ENCODE peak calls at places on chromosome 15, in four cellular contexts. T is K562, P is H1, K is HepG2. Z is an unnamed sample.
A peak's percentile ranks its signal among the peaks of the same experiment; 100 is the strongest.

GRCh38 chr15:32844118-32844711 is 126.4 kb downstream of the GREM1 start:
- DNase-seq in T (peak; percentile 27), P (no peak), K (peak; percentile 30), Z (no peak)

GRCh38 chr15:79172032-79172481 is 81.5 kb upstream of the RASGRF1 start:
- DNase-seq in T (peak; percentile 59), P (no peak), K (peak; percentile 50), Z (no peak)

GRCh38 chr15:55319537-55320325 is 709 bp downstream of the PIGB start:
- DNase-seq in T (peak; percentile 54), P (no peak), K (no peak), Z (peak; percentile 32)

GRCh38 chr15:68484696-68485400 is 52.9 kb upstream of the ITGA11 start:
- DNase-seq in T (no peak), P (no peak), K (no peak), Z (no peak)

GRCh38 chr15:34109775-34110663 is 8.1 kb downstream of the PGBD4 start:
- DNase-seq in T (peak; percentile 28), P (no peak), K (peak; percentile 45), Z (no peak)

GRCh38 chr15:71844916-71845315 is 34.6 kb downstream of the NR2E3 start:
- DNase-seq in T (no peak), P (no peak), K (no peak), Z (no peak)

GRCh38 chr15:90837052-90837621 is 31.3 kb upstream of the FURIN start:
- DNase-seq in T (no peak), P (no peak), K (no peak), Z (no peak)

GRCh38 chr15:42092666-42093445 is 1.5 kb downstream of the PLA2G4D start:
- DNase-seq in T (no peak), P (no peak), K (no peak), Z (no peak)

GRCh38 chr15:80003171-80003570 is 32.2 kb upstream of the BCL2A1 start:
- DNase-seq in T (no peak), P (no peak), K (no peak), Z (no peak)

GRCh38 chr15:33152502-33153109 is 41.9 kb downstream of the FMN1 start:
- DNase-seq in T (no peak), P (no peak), K (no peak), Z (no peak)

GRCh38 chr15:55256281-55257013 is 33.2 kb downstream of the RAB27A start:
- DNase-seq in T (no peak), P (no peak), K (peak; percentile 5), Z (no peak)

GRCh38 chr15:51189579-51190397 is 95.1 kb upstream of the TNFAIP8L3 start:
- DNase-seq in T (no peak), P (no peak), K (no peak), Z (no peak)

GRCh38 chr15:51044037-51044712 is 50.5 kb downstream of the TNFAIP8L3 start:
- DNase-seq in T (no peak), P (no peak), K (no peak), Z (no peak)

GRCh38 chr15:42159381-42160015 is 3.1 kb upstream of the PLA2G4F start:
- DNase-seq in T (no peak), P (no peak), K (no peak), Z (no peak)

GRCh38 chr15:32918481-32919026 is 200.8 kb downstream of the GREM1 start:
- DNase-seq in T (no peak), P (no peak), K (no peak), Z (no peak)

GRCh38 chr15:63277044-63277892 is at the start of gene APH1B:
- DNase-seq in T (peak; percentile 96), P (peak; percentile 36), K (peak; percentile 31), Z (no peak)

GRCh38 chr15:61989698-61990097 is 70.5 kb downstream of the VPS13C start:
- DNase-seq in T (no peak), P (no peak), K (no peak), Z (no peak)

GRCh38 chr15:36232491-36232890 is 346.9 kb upstream of the CDIN1 start:
- DNase-seq in T (no peak), P (peak; percentile 5), K (no peak), Z (no peak)

GRCh38 chr15:92365079-92365478 is 28.6 kb upstream of the ST8SIA2 start:
- DNase-seq in T (no peak), P (no peak), K (peak; percentile 45), Z (no peak)

GRCh38 chr15:101288905-101289513 is 6.0 kb downstream of the SNRPA1 start:
- DNase-seq in T (peak; percentile 35), P (no peak), K (peak; percentile 50), Z (no peak)

GRCh38 chr15:55915876-55916567 is 77.4 kb downstream of the NEDD4 start:
- DNase-seq in T (no peak), P (no peak), K (no peak), Z (no peak)

GRCh38 chr15:57861039-57861638 is 154.6 kb downstream of the POLR2M start:
- DNase-seq in T (peak; percentile 46), P (no peak), K (peak; percentile 50), Z (peak; percentile 8)

GRCh38 chr15:62802612-62803011 is 239.9 kb upstream of the TPM1 start:
- DNase-seq in T (no peak), P (no peak), K (no peak), Z (no peak)

GRCh38 chr15:33161209-33161608 is 33.3 kb downstream of the FMN1 start:
- DNase-seq in T (no peak), P (no peak), K (no peak), Z (no peak)

GRCh38 chr15:101242160-101242998 is 9.5 kb downstream of the CHSY1 start:
- DNase-seq in T (no peak), P (no peak), K (no peak), Z (peak; percentile 74)

GRCh38 chr15:89500397-89501270 is 4.3 kb upstream of the RHCG start:
- DNase-seq in T (no peak), P (no peak), K (no peak), Z (no peak)

GRCh38 chr15:89502867-89503595 is 6.6 kb upstream of the RHCG start:
- DNase-seq in T (no peak), P (no peak), K (no peak), Z (no peak)

GRCh38 chr15:89501646-89502045 is 5.3 kb upstream of the RHCG start:
- DNase-seq in T (no peak), P (no peak), K (no peak), Z (no peak)

GRCh38 chr15:89504166-89504565 is 7.8 kb upstream of the RHCG start:
- DNase-seq in T (no peak), P (no peak), K (no peak), Z (no peak)

GRCh38 chr15:89506026-89506686 is 9.8 kb upstream of the RHCG start:
- DNase-seq in T (no peak), P (no peak), K (no peak), Z (no peak)
- TF ChIP-seq CBX5 in T (no peak), P (no peak), K (no peak), Z (no peak)

DNA sequence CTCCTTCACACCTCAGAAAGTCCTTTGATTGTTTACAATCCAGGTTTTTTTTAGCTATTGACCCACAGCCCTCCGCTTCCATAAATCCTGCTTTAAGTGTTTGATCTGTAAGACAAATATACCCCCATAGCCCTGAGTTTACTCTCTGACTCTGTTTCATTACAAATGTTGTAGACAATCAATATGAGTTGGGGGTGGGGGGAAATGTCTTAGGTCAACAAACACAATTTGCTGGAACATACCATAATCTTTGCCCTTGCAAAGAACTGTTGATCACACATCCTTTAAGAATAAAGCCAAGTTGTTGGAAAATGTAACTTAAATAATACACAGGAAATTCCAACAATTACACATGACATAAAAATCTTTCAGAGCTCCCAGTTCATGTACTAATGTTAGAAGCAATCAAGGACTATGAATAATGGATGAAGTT is 301.8 kb upstream of the SEMA6D start:
- DNase-seq in T (no peak), P (no peak), K (peak; percentile 4), Z (no peak)
- TF ChIP-seq CBX5 in T (no peak), P (no peak), K (no peak), Z (no peak)

GRCh38 chr15:94305133-94305532 is 73.8 kb downstream of the MCTP2 start:
- DNase-seq in T (no peak), P (no peak), K (no peak), Z (no peak)

GRCh38 chr15:94298359-94298758 is 67.0 kb downstream of the MCTP2 start:
- DNase-seq in T (no peak), P (no peak), K (no peak), Z (no peak)

GRCh38 chr15:94295275-94295674 is 63.9 kb downstream of the MCTP2 start:
- DNase-seq in T (no peak), P (no peak), K (no peak), Z (no peak)

GRCh38 chr15:94297543-94297942 is 66.2 kb downstream of the MCTP2 start:
- DNase-seq in T (no peak), P (no peak), K (no peak), Z (no peak)

GRCh38 chr15:94300612-94301011 is 69.3 kb downstream of the MCTP2 start:
- DNase-seq in T (no peak), P (no peak), K (no peak), Z (no peak)
- TF ChIP-seq CBX5 in T (no peak), P (no peak), K (no peak), Z (no peak)

DNA sequence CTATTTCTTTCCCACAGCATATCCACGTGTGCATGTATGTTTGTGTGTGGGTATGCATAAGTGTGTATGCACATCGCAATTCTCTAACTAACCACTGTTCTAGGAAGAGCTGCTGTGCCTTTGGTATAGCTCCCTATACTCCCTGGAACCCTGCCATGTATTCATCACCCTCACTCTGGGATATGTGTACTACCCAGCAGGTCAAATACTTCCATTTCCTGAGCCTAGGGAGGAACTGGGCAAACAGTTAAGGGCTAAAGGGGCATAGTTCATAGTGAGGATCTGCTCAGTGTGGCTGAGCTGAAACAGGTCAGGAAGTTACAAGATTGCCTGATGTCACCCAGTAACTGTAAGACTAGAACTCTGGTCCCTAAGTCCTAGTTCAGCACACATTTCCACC is 260.4 kb downstream of the RPLP1 start:
- DNase-seq in T (no peak), P (no peak), K (peak; percentile 30), Z (no peak)
- TF ChIP-seq CBX5 in T (no peak), P (no peak), K (no peak), Z (no peak)

GRCh38 chr15:31758126-31758525 is 272.2 kb upstream of the CHRNA7 start:
- DNase-seq in T (no peak), P (no peak), K (no peak), Z (peak; percentile 9)
- TF ChIP-seq CBX5 in T (no peak), P (no peak), K (no peak), Z (no peak)

GRCh38 chr15:25905140-25905539 is 42.0 kb upstream of the ATP10A start:
- DNase-seq in T (no peak), P (no peak), K (no peak), Z (no peak)

GRCh38 chr15:25909325-25909724 is 46.2 kb upstream of the ATP10A start:
- DNase-seq in T (no peak), P (no peak), K (no peak), Z (no peak)

GRCh38 chr15:25909806-25910205 is 46.7 kb upstream of the ATP10A start:
- DNase-seq in T (no peak), P (no peak), K (no peak), Z (no peak)

GRCh38 chr15:25910832-25911231 is 47.7 kb upstream of the ATP10A start:
- DNase-seq in T (no peak), P (no peak), K (no peak), Z (no peak)
- TF ChIP-seq CBX5 in T (no peak), P (no peak), K (no peak), Z (no peak)